ENCODE peak calls at places on chromosomes 5 and 9, in eight cellular contexts. L is AG09309, P is GM12864, R is choroid plexus epithelial cell, F is RWPE1, C is WTC11, G is fibroblast of pulmonary artery, W is transverse colon. E is an unnamed sample.

GRCh38 chr9:20580673-20581072 is 41.6 kb downstream of the MLLT3 start:
- DNase-seq in L (no peak), P (no peak), R (no peak), F (no peak), C (no peak), G (no peak), W (no peak), E (no peak)

GRCh38 chr9:70003786-70004185 is 39.9 kb upstream of the MAMDC2 start:
- DNase-seq in L (no peak), P (no peak), R (peak), F (no peak), C (no peak), G (peak), W (no peak), E (no peak)

GRCh38 chr9:134057751-134058701 is 9.8 kb downstream of the BRD3 start:
- DNase-seq in L (no peak), P (no peak), R (no peak), F (no peak), C (no peak), G (no peak), W (peak), E (no peak)

GRCh38 chr5:31193026-31193425 is 460 bp upstream of the CDH6 start:
- DNase-seq in L (no peak), P (no peak), R (no peak), F (no peak), C (no peak), G (no peak), W (no peak), E (no peak)

GRCh38 chr9:7388755-7389154 is 410.8 kb downstream of the DMAC1 start:
- DNase-seq in L (no peak), P (no peak), R (no peak), F (no peak), C (no peak), G (no peak), W (no peak), E (no peak)

GRCh38 chr5:95973793-95974325 is 12.2 kb upstream of the ELL2 start:
- DNase-seq in L (no peak), P (peak), R (peak), F (no peak), C (no peak), G (peak), W (no peak), E (no peak)

GRCh38 chr9:130866474-130866965 is 30.1 kb downstream of the QRFP start:
- DNase-seq in L (peak), P (no peak), R (peak), F (peak), C (peak), G (peak), W (peak), E (peak)

GRCh38 chr9:33751536-33752129 is 43.7 kb upstream of the PRSS3 start:
- DNase-seq in L (no peak), P (no peak), R (no peak), F (no peak), C (no peak), G (no peak), W (peak), E (no peak)

GRCh38 chr5:40787986-40788385 is 10.2 kb downstream of the PRKAA1 start:
- DNase-seq in L (no peak), P (no peak), R (no peak), F (no peak), C (no peak), G (no peak), W (no peak), E (no peak)

GRCh38 chr5:38847549-38848341 is 1.9 kb downstream of the OSMR start:
- DNase-seq in L (no peak), P (no peak), R (peak), F (no peak), C (no peak), G (no peak), W (no peak), E (no peak)

GRCh38 chr5:56534102-56534501 is 281.2 kb upstream of the MAP3K1 start:
- DNase-seq in L (no peak), P (no peak), R (peak), F (peak), C (no peak), G (no peak), W (no peak), E (no peak)

GRCh38 chr5:94470802-94471201 is 147.6 kb downstream of the KIAA0825 start:
- DNase-seq in L (no peak), P (no peak), R (no peak), F (no peak), C (no peak), G (no peak), W (no peak), E (no peak)

GRCh38 chr9:134172198-134173126 is 8.1 kb upstream of the RNU6ATAC start:
- DNase-seq in L (no peak), P (no peak), R (no peak), F (no peak), C (no peak), G (no peak), W (no peak), E (no peak)

GRCh38 chr9:6640268-6641072 is 5.1 kb downstream of the GLDC start:
- DNase-seq in L (no peak), P (no peak), R (no peak), F (no peak), C (no peak), G (no peak), W (no peak), E (no peak)

GRCh38 chr5:176866913-176867312 is 32.2 kb downstream of the HK3 start:
- DNase-seq in L (no peak), P (no peak), R (no peak), F (no peak), C (no peak), G (no peak), W (no peak), E (peak)

GRCh38 chr5:117394506-117395157 is 820.0 kb upstream of the SEMA6A start:
- DNase-seq in L (no peak), P (no peak), R (no peak), F (no peak), C (no peak), G (no peak), W (peak), E (no peak)

GRCh38 chr5:126511961-126512360 is 83.1 kb downstream of the ALDH7A1 start:
- DNase-seq in L (no peak), P (no peak), R (no peak), F (no peak), C (no peak), G (no peak), W (no peak), E (no peak)
- TF ChIP-seq CTCF in L (no peak), P (no peak), R (no peak), F (no peak), C (no peak), G (no peak), W (no peak), E (no peak)

DNA sequence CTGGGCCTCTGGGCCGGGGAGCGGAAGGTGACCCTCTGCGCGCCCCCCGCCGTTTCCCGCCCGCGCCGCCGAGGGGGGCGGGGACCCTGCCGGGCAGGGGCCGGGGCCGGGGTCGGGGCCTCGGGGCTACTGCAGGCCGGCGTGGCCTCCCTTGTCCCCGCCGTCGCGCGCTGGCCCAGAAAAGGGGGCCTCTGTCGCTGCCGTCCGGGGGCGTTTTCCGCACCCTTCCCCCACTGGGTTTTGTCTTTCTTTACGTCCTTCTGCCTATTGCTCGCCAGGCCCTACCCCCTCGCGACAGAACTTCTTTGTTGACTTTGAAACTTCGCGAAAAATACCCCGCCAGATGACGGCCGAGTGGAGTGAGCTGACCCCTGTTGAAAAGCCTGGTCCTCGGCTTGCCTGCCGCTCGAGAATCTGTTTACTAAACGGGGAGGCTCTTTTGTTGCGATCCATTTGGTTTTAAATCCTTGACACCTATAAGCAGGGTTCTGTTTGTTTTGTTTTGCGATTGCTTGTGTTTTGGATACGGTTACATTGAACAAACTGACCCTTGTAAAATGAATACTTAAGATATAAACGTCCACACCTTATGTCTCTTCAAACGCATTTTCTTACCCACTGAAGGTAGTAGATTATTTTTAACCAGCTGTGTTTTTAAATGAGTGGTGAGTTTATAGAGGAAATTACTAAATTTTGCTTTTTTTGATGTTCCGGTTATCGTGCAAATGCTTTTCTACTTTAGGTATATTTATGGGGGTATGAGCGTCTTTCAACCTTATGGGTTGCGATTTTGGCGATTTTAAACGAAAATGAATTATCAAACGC is 765 bp downstream of the MARCHF6 start:
- DNase-seq in L (no peak), P (no peak), R (peak), F (no peak), C (peak), G (peak), W (peak), E (peak)
- TF ChIP-seq CTCF in L (no peak), P (no peak), R (no peak), F (no peak), C (no peak), G (no peak), W (no peak), E (no peak)

GRCh38 chr9:124894741-124895170 is 32.8 kb downstream of the ARPC5L start:
- DNase-seq in L (peak), P (no peak), R (peak), F (peak), C (peak), G (peak), W (no peak), E (no peak)
- TF ChIP-seq CTCF in L (peak), P (peak), R (peak), F (peak), C (no peak), G (peak), W (no peak), E (peak)

GRCh38 chr5:155699385-155699784 is 627.6 kb upstream of the SGCD start:
- DNase-seq in L (no peak), P (no peak), R (no peak), F (no peak), C (no peak), G (no peak), W (no peak), E (no peak)

GRCh38 chr5:155697236-155697635 is 629.7 kb upstream of the SGCD start:
- DNase-seq in L (no peak), P (no peak), R (no peak), F (no peak), C (no peak), G (no peak), W (no peak), E (no peak)

DNA sequence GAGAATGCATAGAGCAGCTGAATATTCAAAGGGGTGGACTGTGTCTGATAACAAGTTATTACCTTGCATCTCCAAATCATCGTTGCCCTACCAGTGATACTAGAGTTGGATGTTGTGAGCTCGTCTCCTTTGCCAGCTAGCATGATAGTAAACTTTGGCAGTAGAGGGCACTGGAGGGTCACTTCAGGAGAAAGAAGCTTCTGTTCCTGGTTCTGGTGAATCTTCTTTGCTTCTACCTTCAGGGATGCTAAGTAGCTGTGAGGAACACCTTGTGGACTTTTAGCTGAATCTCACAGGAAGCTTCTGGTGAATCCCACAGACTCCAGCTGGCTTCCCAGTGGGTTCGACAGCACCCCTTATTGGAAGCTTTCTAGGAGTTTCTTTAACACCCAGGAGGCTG is 626.6 kb upstream of the SGCD start:
- DNase-seq in L (no peak), P (no peak), R (no peak), F (no peak), C (no peak), G (no peak), W (no peak), E (no peak)
- TF ChIP-seq CTCF in L (peak), P (peak), R (no peak), F (no peak), C (no peak), G (no peak), W (no peak), E (no peak)

DNA sequence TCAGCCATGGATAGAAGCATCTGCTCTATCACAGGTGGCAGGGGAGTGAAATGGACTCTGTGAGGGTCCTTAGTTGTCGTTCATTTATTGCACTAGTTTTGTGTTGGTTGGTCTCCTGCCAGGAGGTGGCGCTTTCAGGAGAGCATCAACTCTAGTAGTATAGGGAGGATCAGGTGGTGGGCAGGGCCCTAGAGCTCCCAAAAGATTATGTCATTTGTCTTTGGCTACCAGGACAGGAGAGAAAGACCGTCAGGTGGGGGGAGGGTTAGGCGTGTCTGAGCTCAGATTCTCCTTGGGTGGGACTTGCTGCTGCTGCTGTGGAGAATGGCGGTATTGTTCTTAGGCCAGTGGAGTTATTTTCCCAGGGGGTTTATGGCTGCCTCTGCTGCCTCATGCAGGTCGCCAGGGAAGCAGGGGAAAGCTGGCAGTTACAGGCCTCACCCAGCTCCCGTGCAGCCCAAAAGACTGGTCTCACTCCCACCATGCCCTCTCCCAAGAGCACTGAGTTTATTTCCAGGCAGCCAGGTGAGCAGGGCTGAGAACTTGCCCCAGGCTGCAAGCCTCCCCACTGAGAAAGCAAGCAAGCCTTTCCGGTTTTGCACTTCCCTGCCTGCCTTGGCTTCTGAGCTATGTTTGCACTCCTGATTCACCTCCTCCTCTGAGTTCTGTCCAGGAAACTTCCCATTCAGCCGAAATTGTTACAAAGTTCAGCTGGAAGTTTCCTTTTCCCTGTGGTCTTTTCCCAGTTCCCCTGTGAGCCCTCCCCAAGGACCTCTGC is 317.3 kb downstream of the TAF11L14 start:
- DNase-seq in L (no peak), P (no peak), R (no peak), F (peak), C (peak), G (no peak), W (no peak), E (peak)
- TF ChIP-seq CTCF in L (no peak), P (no peak), R (no peak), F (no peak), C (peak), G (no peak), W (no peak), E (peak)

GRCh38 chr5:135335031-135335828 is 63.8 kb downstream of the MACROH2A1 start:
- DNase-seq in L (no peak), P (no peak), R (peak), F (no peak), C (no peak), G (peak), W (no peak), E (no peak)
- TF ChIP-seq CTCF in L (no peak), P (no peak), R (no peak), F (no peak), C (no peak), G (no peak), W (no peak), E (no peak)

E was measured in neural crest cell.